ENCODE peak calls at places on chromosome 2, in eight cellular contexts. I, H, E, Y, A, R, F and X are unnamed samples.
A peak's percentile ranks its signal among the peaks of the same experiment; 100 is the strongest.

GRCh38 chr2:144745424-144745823 is 225.5 kb upstream of the ZEB2 start:
- DNase-seq in I (no peak), H (no peak), E (no peak), Y (no peak), A (no peak), R (no peak), F (no peak), X (no peak)

GRCh38 chr2:110829413-110830146 is 97.2 kb downstream of the ACOXL start:
- DNase-seq in I (no peak), H (no peak), E (peak; percentile 2), Y (no peak), A (no peak), R (no peak), F (no peak), X (no peak)

GRCh38 chr2:65311049-65311448 is 83.4 kb downstream of the ACTR2 start:
- DNase-seq in I (no peak), H (no peak), E (no peak), Y (no peak), A (no peak), R (no peak), F (no peak), X (no peak)

GRCh38 chr2:86790828-86791561 is at the start of gene CD8A:
- DNase-seq in I (no peak), H (peak; percentile 37), E (no peak), Y (peak; percentile 85), A (no peak), R (peak; percentile 53), F (no peak), X (no peak)

GRCh38 chr2:227095346-227095745 is 68.7 kb downstream of the COL4A4 start:
- DNase-seq in I (no peak), H (no peak), E (no peak), Y (no peak), A (no peak), R (no peak), F (peak; percentile 21), X (no peak)

GRCh38 chr2:47236503-47237215 is 81.6 kb upstream of the STPG4 start:
- DNase-seq in I (no peak), H (no peak), E (no peak), Y (no peak), A (no peak), R (no peak), F (no peak), X (no peak)

GRCh38 chr2:129936334-129936934 is 43.0 kb upstream of the RAB6C start:
- DNase-seq in I (peak; percentile 9), H (no peak), E (peak; percentile 8), Y (peak; percentile 20), A (no peak), R (peak; percentile 46), F (no peak), X (no peak)

GRCh38 chr2:143918465-143918989 is 601.4 kb downstream of the ZEB2 start:
- DNase-seq in I (no peak), H (no peak), E (no peak), Y (no peak), A (no peak), R (no peak), F (no peak), X (no peak)

GRCh38 chr2:12720752-12721151 is 4.0 kb downstream of the TRIB2 start:
- DNase-seq in I (no peak), H (no peak), E (no peak), Y (no peak), A (no peak), R (no peak), F (no peak), X (no peak)

GRCh38 chr2:181741756-181742155 is 61.4 kb upstream of the NEUROD1 start:
- DNase-seq in I (no peak), H (peak; percentile 63), E (no peak), Y (no peak), A (no peak), R (no peak), F (no peak), X (peak; percentile 41)